ENCODE peak calls at places on chromosomes 5 and 9, in five cellular contexts. P is H1, M is GM12878, V is K562, T is GM12892. L is an unnamed sample.

GRCh38 chr9:37324261-37324683 is 98.2 kb upstream of the GRHPR start:
- DNase-seq in P (no peak), M (peak), V (no peak), T (no peak), L (no peak)

GRCh38 chr5:95261369-95262175 is 23.3 kb downstream of the MCTP1 start:
- DNase-seq in P (no peak), M (no peak), V (no peak), T (no peak), L (no peak)

GRCh38 chr9:19495186-19496028 is 86.6 kb downstream of the ACER2 start:
- DNase-seq in P (no peak), M (no peak), V (no peak), T (no peak), L (no peak)

GRCh38 chr5:2755811-2756210 is 4.3 kb upstream of the IRX2 start:
- DNase-seq in P (no peak), M (no peak), V (no peak), T (no peak), L (no peak)

GRCh38 chr5:123107343-123108240 is 18.6 kb downstream of the PRDM6 start:
- DNase-seq in P (no peak), M (no peak), V (no peak), T (no peak), L (no peak)

GRCh38 chr5:160616712-160617497 is 195.2 kb downstream of the PTTG1 start:
- DNase-seq in P (no peak), M (no peak), V (no peak), T (no peak), L (no peak)

GRCh38 chr5:124315746-124316415 is 430.6 kb downstream of the ZNF608 start:
- DNase-seq in P (no peak), M (no peak), V (no peak), T (no peak), L (no peak)

GRCh38 chr5:143592648-143593047 is 189.2 kb upstream of the NR3C1 start:
- DNase-seq in P (no peak), M (no peak), V (no peak), T (no peak), L (no peak)

GRCh38 chr9:27054125-27054524 is 48.7 kb upstream of the LRRC19 start:
- DNase-seq in P (no peak), M (no peak), V (no peak), T (no peak), L (no peak)

GRCh38 chr9:89878687-89879086 is 273.9 kb downstream of the GADD45G start:
- DNase-seq in P (no peak), M (no peak), V (no peak), T (no peak), L (no peak)
- TF ChIP-seq TAF1 in P (no peak), M (no peak), V (no peak), T (no peak), L (no peak)

GRCh38 chr9:137705443-137705863 is 86.6 kb downstream of the EHMT1 start:
- DNase-seq in P (no peak), M (peak), V (no peak), T (peak), L (peak)
- TF ChIP-seq TAF1 in P (no peak), M (peak), V (no peak), T (no peak), L (no peak)

DNA sequence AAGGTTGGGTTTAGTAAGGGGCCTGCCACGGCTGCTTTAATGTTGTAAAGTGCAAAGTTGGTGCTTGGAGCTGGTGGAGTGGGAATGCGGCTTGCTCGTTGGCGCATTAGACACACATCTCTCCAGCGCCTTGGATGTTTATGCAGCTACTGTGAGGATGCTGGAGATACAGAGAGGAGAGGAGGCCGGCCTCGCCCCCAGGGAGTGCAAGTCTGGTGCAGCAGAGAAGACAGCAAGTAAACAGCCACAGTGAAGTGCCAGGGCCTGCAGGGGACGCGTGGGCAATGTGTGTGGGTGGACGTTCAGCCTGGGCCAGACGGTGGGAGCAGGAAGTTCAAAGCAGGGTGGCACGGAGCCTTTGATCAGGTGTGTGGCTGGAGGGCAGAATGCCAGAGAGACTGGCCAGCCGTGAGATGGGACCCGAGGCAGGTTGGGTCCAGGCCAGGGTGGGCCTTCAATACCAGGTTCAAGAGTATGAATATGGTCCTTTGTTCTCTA is 96.0 kb downstream of the C9orf50 start:
- DNase-seq in P (no peak), M (no peak), V (no peak), T (no peak), L (no peak)
- TF ChIP-seq TAF1 in P (no peak), M (no peak), V (no peak), T (no peak), L (no peak)

GRCh38 chr5:142540774-142541466 is 145.0 kb downstream of the FGF1 start:
- DNase-seq in P (no peak), M (no peak), V (no peak), T (no peak), L (no peak)
- TF ChIP-seq TAF1 in P (no peak), M (no peak), V (no peak), T (no peak), L (no peak)

GRCh38 chr9:126399251-126399650 is 72.6 kb downstream of the MVB12B start:
- DNase-seq in P (no peak), M (no peak), V (no peak), T (no peak), L (no peak)

GRCh38 chr9:126395439-126396212 is 69.0 kb downstream of the MVB12B start:
- DNase-seq in P (no peak), M (no peak), V (no peak), T (no peak), L (no peak)

GRCh38 chr9:126394802-126395201 is 68.2 kb downstream of the MVB12B start:
- DNase-seq in P (no peak), M (no peak), V (no peak), T (no peak), L (no peak)

GRCh38 chr9:126398403-126399058 is 71.9 kb downstream of the MVB12B start:
- DNase-seq in P (no peak), M (no peak), V (peak), T (peak), L (peak)

DNA sequence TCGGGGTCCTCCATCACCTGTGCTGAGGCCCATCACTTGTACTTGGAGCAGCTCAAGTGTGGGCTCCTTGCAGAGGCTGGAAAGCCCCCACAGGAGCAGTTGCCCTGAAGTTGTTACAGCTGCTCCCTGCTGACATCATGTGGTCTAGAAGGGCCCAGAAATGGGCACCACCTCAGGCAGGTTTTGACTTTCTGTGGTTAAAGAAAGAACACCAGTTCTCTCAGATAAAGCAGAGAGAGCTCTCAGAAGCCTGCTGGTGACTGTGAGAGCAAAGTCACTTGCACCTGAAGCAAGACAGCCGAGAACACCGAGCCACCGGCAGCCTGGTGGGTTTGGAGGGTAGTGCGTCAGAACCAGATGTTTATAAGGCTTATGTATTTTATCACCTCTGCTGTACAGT is 70.4 kb downstream of the MVB12B start:
- DNase-seq in P (no peak), M (peak), V (no peak), T (peak), L (peak)
- TF ChIP-seq TAF1 in P (no peak), M (no peak), V (no peak), T (no peak), L (no peak)

L was measured in GM12891.